ENCODE peak calls at places on chromosome 14, in six cellular contexts. D is NCI-H2081, Q is endodermal cell, H is NCI-H2029, J is IMR-90, A is psoas muscle. C is an unnamed sample.

GRCh38 chr14:24715239-24715638 is 81.2 kb upstream of the GZMB start:
- DNase-seq in A (no peak), Q (no peak), D (no peak), H (no peak), J (no peak), C (no peak)

GRCh38 chr14:75229923-75230792 is 48.5 kb upstream of the FOS start:
- DNase-seq in A (peak; percentile 62), D (peak; percentile 40), H (peak; percentile 87), Q (peak; percentile 85), J (peak; percentile 34), C (no peak)

GRCh38 chr14:24418492-24418873 is 11.0 kb downstream of the CBLN3 start:
- DNase-seq in J (no peak), Q (no peak), A (no peak), D (no peak), H (no peak), C (no peak)

GRCh38 chr14:61322799-61323290 is 1.5 kb downstream of the PRKCH start:
- DNase-seq in Q (peak; percentile 64), D (no peak), J (peak; percentile 2), H (peak; percentile 94), A (no peak), C (no peak)

GRCh38 chr14:54133896-54134295 is 177.3 kb upstream of the BMP4 start:
- DNase-seq in Q (peak; percentile 67), H (no peak), J (peak; percentile 59), A (no peak), D (no peak), C (no peak)

GRCh38 chr14:105074601-105075053 is 9.4 kb upstream of the GPR132 start:
- DNase-seq in Q (no peak), J (no peak), D (no peak), A (peak; percentile 46), H (no peak), C (no peak)

GRCh38 chr14:66507181-66507721 is 696 bp upstream of the GPHN start:
- DNase-seq in A (no peak), Q (no peak), H (no peak), J (no peak), D (peak; percentile 47), C (no peak)

GRCh38 chr14:51963164-51963733 is 26.1 kb upstream of the RTRAF start:
- DNase-seq in A (no peak), J (peak; percentile 53), H (no peak), Q (no peak), D (no peak), C (no peak)

GRCh38 chr14:68164723-68165122 is 345.1 kb downstream of the RAD51B start:
- DNase-seq in A (no peak), Q (no peak), H (no peak), D (no peak), J (no peak), C (no peak)

GRCh38 chr14:85188836-85189235 is 341.1 kb upstream of the FLRT2 start:
- DNase-seq in Q (no peak), H (no peak), J (no peak), D (no peak), A (no peak), C (no peak)

C was measured in nephron progenitor cell.